ENCODE peak calls at places on chromosomes 16 and 17, in ten cellular contexts. One of them, this sample, is unnamed.

GRCh38 chr17:1627987-1628855 is at the start of gene SLC43A2:
- DNase-seq in neural progenitor cell: peak
- DNase-seq in AG10803: peak
- DNase-seq in body of pancreas: peak
- DNase-seq in WERI-Rb-1: peak
- DNase-seq in adrenal gland: peak
- DNase-seq in omental fat pad: peak
- DNase-seq in kidney: peak
- DNase-seq in B cell: peak
- DNase-seq in ascending aorta: peak
- DNase-seq in this sample: peak

GRCh38 chr17:68456529-68457167 is 648 bp downstream of the WIPI1 start:
- DNase-seq in neural progenitor cell: peak
- DNase-seq in AG10803: peak
- DNase-seq in body of pancreas: peak
- DNase-seq in WERI-Rb-1: peak
- DNase-seq in adrenal gland: peak
- DNase-seq in omental fat pad: peak
- DNase-seq in kidney: peak
- DNase-seq in B cell: no peak
- DNase-seq in ascending aorta: peak
- DNase-seq in this sample: no peak

GRCh38 chr17:32305049-32305448 is 36.9 kb downstream of the C17orf75 start:
- DNase-seq in neural progenitor cell: no peak
- DNase-seq in AG10803: no peak
- DNase-seq in body of pancreas: no peak
- DNase-seq in WERI-Rb-1: no peak
- DNase-seq in adrenal gland: no peak
- DNase-seq in omental fat pad: no peak
- DNase-seq in kidney: no peak
- DNase-seq in B cell: no peak
- DNase-seq in ascending aorta: no peak
- DNase-seq in this sample: no peak

GRCh38 chr16:86567701-86568571 is 1.3 kb downstream of the FOXC2 start:
- DNase-seq in neural progenitor cell: peak
- DNase-seq in AG10803: peak
- DNase-seq in body of pancreas: no peak
- DNase-seq in WERI-Rb-1: no peak
- DNase-seq in adrenal gland: no peak
- DNase-seq in omental fat pad: no peak
- DNase-seq in kidney: no peak
- DNase-seq in B cell: peak
- DNase-seq in ascending aorta: peak
- DNase-seq in this sample: no peak

GRCh38 chr16:49833055-49833454 is 22.9 kb downstream of the ZNF423 start:
- DNase-seq in neural progenitor cell: no peak
- DNase-seq in AG10803: no peak
- DNase-seq in body of pancreas: no peak
- DNase-seq in WERI-Rb-1: no peak
- DNase-seq in adrenal gland: peak
- DNase-seq in omental fat pad: no peak
- DNase-seq in kidney: peak
- DNase-seq in B cell: no peak
- DNase-seq in ascending aorta: peak
- DNase-seq in this sample: no peak

GRCh38 chr16:27924411-27925118 is 138.9 kb downstream of the GSG1L start:
- DNase-seq in neural progenitor cell: peak
- DNase-seq in AG10803: no peak
- DNase-seq in body of pancreas: no peak
- DNase-seq in WERI-Rb-1: peak
- DNase-seq in adrenal gland: no peak
- DNase-seq in omental fat pad: no peak
- DNase-seq in kidney: no peak
- DNase-seq in B cell: no peak
- DNase-seq in ascending aorta: no peak
- DNase-seq in this sample: no peak

GRCh38 chr16:1706386-1707192 is 594 bp downstream of the MAPK8IP3 start:
- DNase-seq in neural progenitor cell: peak
- DNase-seq in AG10803: no peak
- DNase-seq in body of pancreas: no peak
- DNase-seq in WERI-Rb-1: no peak
- DNase-seq in adrenal gland: peak
- DNase-seq in omental fat pad: no peak
- DNase-seq in kidney: no peak
- DNase-seq in B cell: peak
- DNase-seq in ascending aorta: no peak
- DNase-seq in this sample: peak

GRCh38 chr16:63745456-63745855 is 1376.4 kb downstream of the CDH11 start:
- DNase-seq in neural progenitor cell: no peak
- DNase-seq in AG10803: no peak
- DNase-seq in body of pancreas: no peak
- DNase-seq in WERI-Rb-1: no peak
- DNase-seq in adrenal gland: no peak
- DNase-seq in omental fat pad: no peak
- DNase-seq in kidney: no peak
- DNase-seq in B cell: no peak
- DNase-seq in ascending aorta: no peak
- DNase-seq in this sample: no peak

GRCh38 chr17:27965224-27965623 is 72.1 kb upstream of the LYRM9 start:
- DNase-seq in neural progenitor cell: no peak
- DNase-seq in AG10803: no peak
- DNase-seq in body of pancreas: no peak
- DNase-seq in WERI-Rb-1: no peak
- DNase-seq in adrenal gland: no peak
- DNase-seq in omental fat pad: no peak
- DNase-seq in kidney: peak
- DNase-seq in B cell: no peak
- DNase-seq in ascending aorta: no peak
- DNase-seq in this sample: no peak

GRCh38 chr17:12688382-12688781 is 22.7 kb downstream of the MYOCD start:
- DNase-seq in neural progenitor cell: no peak
- DNase-seq in AG10803: no peak
- DNase-seq in body of pancreas: no peak
- DNase-seq in WERI-Rb-1: no peak
- DNase-seq in adrenal gland: no peak
- DNase-seq in omental fat pad: no peak
- DNase-seq in kidney: no peak
- DNase-seq in B cell: no peak
- DNase-seq in ascending aorta: no peak
- DNase-seq in this sample: no peak

GRCh38 chr17:51572115-51572514 is 311.8 kb downstream of the UTP18 start:
- DNase-seq in neural progenitor cell: no peak
- DNase-seq in AG10803: no peak
- DNase-seq in body of pancreas: no peak
- DNase-seq in WERI-Rb-1: no peak
- DNase-seq in adrenal gland: no peak
- DNase-seq in omental fat pad: no peak
- DNase-seq in kidney: no peak
- DNase-seq in B cell: no peak
- DNase-seq in ascending aorta: no peak
- DNase-seq in this sample: no peak

GRCh38 chr16:1443403-1443973 is 868 bp downstream of the CCDC154 start:
- DNase-seq in neural progenitor cell: no peak
- DNase-seq in AG10803: no peak
- DNase-seq in body of pancreas: no peak
- DNase-seq in WERI-Rb-1: no peak
- DNase-seq in adrenal gland: no peak
- DNase-seq in omental fat pad: no peak
- DNase-seq in kidney: no peak
- DNase-seq in B cell: no peak
- DNase-seq in ascending aorta: no peak
- DNase-seq in this sample: no peak

GRCh38 chr17:77606865-77607210 is 351.7 kb upstream of the TNRC6C start:
- DNase-seq in neural progenitor cell: no peak
- DNase-seq in AG10803: no peak
- DNase-seq in body of pancreas: no peak
- DNase-seq in WERI-Rb-1: no peak
- DNase-seq in adrenal gland: no peak
- DNase-seq in omental fat pad: no peak
- DNase-seq in kidney: no peak
- DNase-seq in B cell: no peak
- DNase-seq in ascending aorta: no peak
- DNase-seq in this sample: no peak
- TF ChIP-seq CTCF in neural progenitor cell: no peak
- TF ChIP-seq CTCF in AG10803: peak
- TF ChIP-seq CTCF in body of pancreas: no peak
- TF ChIP-seq CTCF in WERI-Rb-1: no peak
- TF ChIP-seq CTCF in adrenal gland: no peak
- TF ChIP-seq CTCF in omental fat pad: no peak
- TF ChIP-seq CTCF in kidney: no peak
- TF ChIP-seq CTCF in B cell: no peak
- TF ChIP-seq CTCF in ascending aorta: no peak
- TF ChIP-seq CTCF in this sample: no peak

GRCh38 chr16:30720694-30721093 is 21.7 kb downstream of the SRCAP start:
- DNase-seq in neural progenitor cell: no peak
- DNase-seq in AG10803: no peak
- DNase-seq in body of pancreas: no peak
- DNase-seq in WERI-Rb-1: no peak
- DNase-seq in adrenal gland: no peak
- DNase-seq in omental fat pad: no peak
- DNase-seq in kidney: peak
- DNase-seq in B cell: no peak
- DNase-seq in ascending aorta: no peak
- DNase-seq in this sample: no peak

GRCh38 chr16:30722443-30722842 is 23.5 kb downstream of the SRCAP start:
- DNase-seq in neural progenitor cell: no peak
- DNase-seq in AG10803: no peak
- DNase-seq in body of pancreas: no peak
- DNase-seq in WERI-Rb-1: no peak
- DNase-seq in adrenal gland: no peak
- DNase-seq in omental fat pad: no peak
- DNase-seq in kidney: peak
- DNase-seq in B cell: no peak
- DNase-seq in ascending aorta: no peak
- DNase-seq in this sample: no peak

GRCh38 chr16:30721606-30722005 is 22.6 kb downstream of the SRCAP start:
- DNase-seq in neural progenitor cell: no peak
- DNase-seq in AG10803: peak
- DNase-seq in body of pancreas: no peak
- DNase-seq in WERI-Rb-1: peak
- DNase-seq in adrenal gland: no peak
- DNase-seq in omental fat pad: no peak
- DNase-seq in kidney: no peak
- DNase-seq in B cell: no peak
- DNase-seq in ascending aorta: no peak
- DNase-seq in this sample: no peak

GRCh38 chr16:30720086-30720485 is 21.1 kb downstream of the SRCAP start:
- DNase-seq in neural progenitor cell: no peak
- DNase-seq in AG10803: no peak
- DNase-seq in body of pancreas: no peak
- DNase-seq in WERI-Rb-1: no peak
- DNase-seq in adrenal gland: no peak
- DNase-seq in omental fat pad: no peak
- DNase-seq in kidney: peak
- DNase-seq in B cell: no peak
- DNase-seq in ascending aorta: no peak
- DNase-seq in this sample: no peak

DNA sequence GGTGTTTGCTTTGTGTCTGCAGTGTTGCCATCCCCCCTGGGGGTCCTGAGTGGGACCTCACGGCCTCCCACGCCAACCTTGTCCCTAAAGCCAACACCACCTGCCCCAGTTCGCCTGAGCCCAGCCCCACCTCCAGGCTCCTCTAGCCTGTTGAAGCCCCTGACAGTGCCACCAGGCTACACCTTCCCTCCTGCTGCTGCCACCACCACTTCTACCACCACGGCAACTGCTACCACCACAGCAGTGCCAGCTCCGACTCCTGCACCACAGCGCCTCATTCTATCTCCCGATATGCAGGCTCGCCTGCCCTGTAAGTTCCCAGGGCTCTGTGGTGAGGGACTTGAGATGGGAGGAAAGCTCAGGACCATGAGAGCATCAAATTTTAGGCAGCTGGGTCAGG is 22.2 kb downstream of the SRCAP start:
- DNase-seq in neural progenitor cell: no peak
- DNase-seq in AG10803: no peak
- DNase-seq in body of pancreas: no peak
- DNase-seq in WERI-Rb-1: no peak
- DNase-seq in adrenal gland: no peak
- DNase-seq in omental fat pad: no peak
- DNase-seq in kidney: peak
- DNase-seq in B cell: no peak
- DNase-seq in ascending aorta: no peak
- DNase-seq in this sample: no peak
- TF ChIP-seq CTCF in neural progenitor cell: no peak
- TF ChIP-seq CTCF in AG10803: no peak
- TF ChIP-seq CTCF in body of pancreas: no peak
- TF ChIP-seq CTCF in WERI-Rb-1: no peak
- TF ChIP-seq CTCF in adrenal gland: no peak
- TF ChIP-seq CTCF in omental fat pad: no peak
- TF ChIP-seq CTCF in kidney: no peak
- TF ChIP-seq CTCF in B cell: no peak
- TF ChIP-seq CTCF in ascending aorta: no peak
- TF ChIP-seq CTCF in this sample: no peak

DNA sequence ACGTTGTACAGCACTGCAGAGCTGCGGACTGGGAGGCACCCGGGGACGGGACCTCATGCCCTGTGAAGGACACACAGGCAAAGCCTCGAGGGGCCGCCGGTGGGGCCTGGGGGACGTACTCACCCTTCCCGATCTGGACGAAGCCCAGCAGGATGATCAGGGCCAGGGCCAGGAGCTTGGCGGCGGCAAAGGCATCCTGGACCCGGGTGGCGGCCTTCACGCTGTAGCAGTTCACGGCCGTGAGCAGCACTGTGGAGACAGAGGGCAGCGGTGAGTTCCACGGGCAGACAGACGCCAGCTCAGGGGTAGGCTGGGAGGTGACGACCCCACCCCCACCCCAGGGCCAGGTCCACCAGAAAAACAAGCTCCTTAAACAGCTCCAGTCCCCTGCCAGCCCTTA is 17.7 kb downstream of the SLC7A5 start:
- DNase-seq in neural progenitor cell: peak
- DNase-seq in AG10803: no peak
- DNase-seq in body of pancreas: no peak
- DNase-seq in WERI-Rb-1: peak
- DNase-seq in adrenal gland: no peak
- DNase-seq in omental fat pad: no peak
- DNase-seq in kidney: no peak
- DNase-seq in B cell: no peak
- DNase-seq in ascending aorta: no peak
- DNase-seq in this sample: no peak
- TF ChIP-seq CTCF in neural progenitor cell: no peak
- TF ChIP-seq CTCF in AG10803: no peak
- TF ChIP-seq CTCF in body of pancreas: no peak
- TF ChIP-seq CTCF in WERI-Rb-1: peak
- TF ChIP-seq CTCF in adrenal gland: no peak
- TF ChIP-seq CTCF in omental fat pad: no peak
- TF ChIP-seq CTCF in kidney: no peak
- TF ChIP-seq CTCF in B cell: no peak
- TF ChIP-seq CTCF in ascending aorta: no peak
- TF ChIP-seq CTCF in this sample: no peak

DNA sequence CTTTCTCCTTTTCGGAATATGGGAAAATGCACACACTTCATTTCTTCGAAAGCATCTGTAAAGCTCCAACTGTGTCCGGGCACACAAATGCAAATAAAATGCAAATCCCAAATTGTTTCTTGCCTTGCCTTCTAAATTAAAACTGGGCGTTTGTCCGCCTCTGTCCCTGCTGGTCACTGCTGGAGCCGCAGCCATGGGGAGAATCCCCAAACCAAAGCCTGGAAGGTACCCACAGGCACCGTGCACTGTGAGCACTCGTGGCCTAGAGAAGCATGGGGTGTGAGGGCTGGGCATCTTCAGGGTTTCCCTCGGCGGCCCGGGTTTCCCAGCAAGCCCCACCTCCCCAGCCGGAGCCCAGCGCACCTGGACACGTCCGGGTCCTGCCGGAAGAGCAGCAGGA is 2.9 kb downstream of the SLC47A2 start:
- DNase-seq in neural progenitor cell: no peak
- DNase-seq in AG10803: no peak
- DNase-seq in body of pancreas: no peak
- DNase-seq in WERI-Rb-1: no peak
- DNase-seq in adrenal gland: no peak
- DNase-seq in omental fat pad: no peak
- DNase-seq in kidney: no peak
- DNase-seq in B cell: peak
- DNase-seq in ascending aorta: peak
- DNase-seq in this sample: no peak
- TF ChIP-seq CTCF in neural progenitor cell: peak
- TF ChIP-seq CTCF in AG10803: peak
- TF ChIP-seq CTCF in body of pancreas: no peak
- TF ChIP-seq CTCF in WERI-Rb-1: peak
- TF ChIP-seq CTCF in adrenal gland: no peak
- TF ChIP-seq CTCF in omental fat pad: no peak
- TF ChIP-seq CTCF in kidney: no peak
- TF ChIP-seq CTCF in B cell: no peak
- TF ChIP-seq CTCF in ascending aorta: no peak
- TF ChIP-seq CTCF in this sample: no peak